ENCODE peak calls at places on chromosomes 16 and 17, in five cellular contexts. F is Right ventricle myocardium superior; Q is left lung; C is T-cell; L is stimulated activated CD4-positive, alpha-beta T cell treated with anti-CD3 and anti-CD28 coated beads, Interleukin-15, amount 100 ng/mL, for 24 hours. K is an unnamed sample.

GRCh38 chr17:19464033-19465026 is 53.3 kb downstream of the RNF112 start:
- DNase-seq in Q (no peak), C (no peak), F (no peak), L (no peak), K (peak; percentile 63)

GRCh38 chr16:86772231-86772510 is 193.8 kb downstream of the FOXL1 start:
- DNase-seq in C (no peak), F (no peak), Q (no peak), L (no peak), K (peak; percentile 33)

GRCh38 chr16:48537909-48538745 is 71.9 kb downstream of the N4BP1 start:
- DNase-seq in Q (peak; percentile 71), F (peak; percentile 86), C (no peak), L (no peak), K (no peak)

GRCh38 chr16:82625066-82625968 is 1.5 kb upstream of the CDH13 start:
- DNase-seq in Q (no peak), L (no peak), C (no peak), F (no peak), K (no peak)

GRCh38 chr17:16398270-16399267 is 16.8 kb upstream of the TRPV2 start:
- DNase-seq in F (no peak), C (no peak), Q (no peak), L (no peak), K (no peak)

GRCh38 chr17:44759096-44759915 is 518 bp downstream of the ADAM11 start:
- DNase-seq in Q (no peak), L (peak; percentile 15), F (no peak), C (no peak), K (no peak)

GRCh38 chr17:18235743-18236256 is 10.4 kb downstream of the LLGL1 start:
- DNase-seq in Q (no peak), F (no peak), C (no peak), L (peak; percentile 65), K (no peak)

GRCh38 chr17:14741516-14741915 is 440.6 kb downstream of the HS3ST3B1 start:
- DNase-seq in Q (no peak), C (no peak), F (no peak), L (no peak), K (no peak)

GRCh38 chr17:3594056-3594810 is 15.0 kb downstream of the TRPV1 start:
- DNase-seq in L (no peak), F (peak; percentile 71), C (no peak), Q (no peak), K (no peak)

GRCh38 chr17:42132941-42133340 is 10.3 kb downstream of the HSPB9 start:
- DNase-seq in F (peak; percentile 67), L (peak; percentile 61), Q (peak; percentile 87), C (peak; percentile 20), K (no peak)

GRCh38 chr16:20624882-20625807 is 49.0 kb upstream of the ACSM2B start:
- DNase-seq in L (no peak), F (no peak), Q (no peak), C (no peak), K (no peak)

GRCh38 chr17:32265192-32265895 is at the start of gene RHBDL3:
- DNase-seq in Q (no peak), F (peak; percentile 60), C (no peak), L (peak; percentile 27), K (no peak)

GRCh38 chr17:52827526-52827925 is 669.0 kb upstream of the CA10 start:
- DNase-seq in C (no peak), L (no peak), Q (no peak), F (no peak), K (no peak)

GRCh38 chr17:67322039-67322787 is 44.2 kb downstream of the PSMD12 start:
- DNase-seq in Q (no peak), F (no peak), L (no peak), C (no peak), K (peak; percentile 15)

GRCh38 chr17:64095144-64095882 is 34.6 kb downstream of the ERN1 start:
- DNase-seq in F (no peak), Q (no peak), L (no peak), C (no peak), K (no peak)

GRCh38 chr16:70257391-70257790 is 5.7 kb upstream of the EXOSC6 start:
- DNase-seq in Q (no peak), L (no peak), C (no peak), F (no peak), K (no peak)

GRCh38 chr17:1563786-1564613 is 1.4 kb upstream of the PITPNA start:
- DNase-seq in Q (no peak), C (no peak), L (no peak), F (no peak), K (no peak)

GRCh38 chr17:48037036-48037881 is at the start of gene COPZ2:
- DNase-seq in F (peak; percentile 84), L (peak; percentile 76), C (peak; percentile 68), Q (peak; percentile 55), K (no peak)

GRCh38 chr16:10946308-10946707 is 1.9 kb downstream of the CLEC16A start:
- DNase-seq in C (no peak), F (no peak), L (no peak), Q (peak; percentile 51), K (no peak)